ENCODE peak calls at places on chromosomes 3 and 15, in ten cellular contexts. M, L, U, R, V, J, T, N, G and K are unnamed samples.

GRCh38 chr3:129892857-129893615 is 475 bp downstream of the TMCC1 start:
- DNase-seq in M (peak), L (peak), U (peak), R (peak), V (no peak), J (no peak), T (peak), N (peak), G (no peak), K (peak)

GRCh38 chr3:185153170-185153733 is 392 bp upstream of the C3orf70 start:
- DNase-seq in M (peak), L (peak), U (no peak), R (no peak), V (no peak), J (peak), T (no peak), N (peak), G (no peak), K (peak)

GRCh38 chr3:36380171-36381031 is at the start of gene STAC:
- DNase-seq in M (peak), L (peak), U (no peak), R (peak), V (no peak), J (peak), T (peak), N (no peak), G (no peak), K (peak)

GRCh38 chr3:122973893-122974615 is 53.5 kb downstream of the SEMA5B start:
- DNase-seq in M (no peak), L (peak), U (no peak), R (no peak), V (no peak), J (no peak), T (no peak), N (no peak), G (no peak), K (no peak)

GRCh38 chr3:50708620-50709019 is 33.9 kb downstream of the DOCK3 start:
- DNase-seq in M (no peak), L (no peak), U (no peak), R (no peak), V (no peak), J (peak), T (no peak), N (no peak), G (no peak), K (no peak)

GRCh38 chr15:32853667-32854066 is 135.9 kb downstream of the GREM1 start:
- DNase-seq in M (no peak), L (no peak), U (no peak), R (no peak), V (no peak), J (no peak), T (no peak), N (no peak), G (no peak), K (no peak)

GRCh38 chr15:63598467-63599400 is 1.5 kb downstream of the FBXL22 start:
- DNase-seq in M (no peak), L (no peak), U (no peak), R (peak), V (no peak), J (peak), T (no peak), N (no peak), G (no peak), K (no peak)

GRCh38 chr3:136792931-136793330 is 26.0 kb upstream of the SLC35G2 start:
- DNase-seq in M (no peak), L (no peak), U (no peak), R (no peak), V (no peak), J (no peak), T (no peak), N (no peak), G (no peak), K (no peak)

GRCh38 chr15:29904731-29905417 is 82.6 kb upstream of the TJP1 start:
- DNase-seq in M (no peak), L (no peak), U (no peak), R (no peak), V (no peak), J (no peak), T (no peak), N (no peak), G (no peak), K (no peak)

GRCh38 chr15:31342781-31343626 is 16.4 kb downstream of the KLF13 start:
- DNase-seq in M (no peak), L (no peak), U (no peak), R (no peak), V (peak), J (no peak), T (no peak), N (no peak), G (no peak), K (no peak)

GRCh38 chr3:129424185-129424841 is 4.1 kb downstream of the EFCAB12 start:
- DNase-seq in M (no peak), L (no peak), U (no peak), R (no peak), V (no peak), J (no peak), T (peak), N (no peak), G (no peak), K (no peak)

GRCh38 chr3:8581373-8581772 is 63.2 kb downstream of the SSUH2 start:
- DNase-seq in M (no peak), L (no peak), U (no peak), R (no peak), V (no peak), J (no peak), T (no peak), N (no peak), G (no peak), K (no peak)

GRCh38 chr15:94080416-94080815 is 150.9 kb upstream of the MCTP2 start:
- DNase-seq in M (no peak), L (peak), U (no peak), R (no peak), V (no peak), J (no peak), T (no peak), N (no peak), G (no peak), K (peak)

GRCh38 chr3:160280836-160281235 is 55.6 kb downstream of the C3orf80 start:
- DNase-seq in M (no peak), L (no peak), U (no peak), R (no peak), V (no peak), J (no peak), T (no peak), N (no peak), G (no peak), K (no peak)

GRCh38 chr3:73056365-73057150 is 4.9 kb upstream of the EBLN2 start:
- DNase-seq in M (no peak), L (no peak), U (no peak), R (no peak), V (no peak), J (peak), T (peak), N (no peak), G (peak), K (no peak)

GRCh38 chr15:56677271-56677670 is 56.0 kb downstream of the ZNF280D start:
- DNase-seq in M (no peak), L (no peak), U (no peak), R (no peak), V (no peak), J (no peak), T (no peak), N (no peak), G (no peak), K (no peak)

GRCh38 chr3:105232536-105232935 is 134.2 kb upstream of the ALCAM start:
- DNase-seq in M (no peak), L (no peak), U (no peak), R (no peak), V (no peak), J (no peak), T (no peak), N (no peak), G (no peak), K (no peak)

GRCh38 chr3:50151728-50152127 is 3.4 kb upstream of the SEMA3F start:
- DNase-seq in M (no peak), L (no peak), U (no peak), R (no peak), V (no peak), J (no peak), T (no peak), N (no peak), G (no peak), K (no peak)

GRCh38 chr3:50195501-50196252 is 4.3 kb downstream of the GNAT1 start:
- DNase-seq in M (no peak), L (no peak), U (no peak), R (no peak), V (no peak), J (peak), T (peak), N (peak), G (no peak), K (no peak)

GRCh38 chr3:192869131-192870027 is 48.3 kb downstream of the MB21D2 start:
- DNase-seq in M (no peak), L (peak), U (no peak), R (no peak), V (no peak), J (no peak), T (peak), N (no peak), G (no peak), K (no peak)

GRCh38 chr3:102536479-102536878 is 101.7 kb downstream of the ZPLD1 start:
- DNase-seq in M (no peak), L (no peak), U (no peak), R (peak), V (no peak), J (peak), T (peak), N (no peak), G (peak), K (no peak)

GRCh38 chr3:49899815-49900214 is 3.9 kb downstream of the MST1R start:
- DNase-seq in M (no peak), L (no peak), U (no peak), R (peak), V (no peak), J (no peak), T (peak), N (no peak), G (no peak), K (peak)

GRCh38 chr3:31911643-31912042 is 69.4 kb downstream of the OSBPL10 start:
- DNase-seq in M (no peak), L (no peak), U (no peak), R (no peak), V (no peak), J (no peak), T (peak), N (no peak), G (no peak), K (no peak)

GRCh38 chr3:58299839-58300516 is 6.1 kb upstream of the RPP14 start:
- DNase-seq in M (no peak), L (no peak), U (no peak), R (peak), V (no peak), J (peak), T (peak), N (no peak), G (no peak), K (no peak)

GRCh38 chr15:39478996-39479395 is 101.9 kb upstream of the THBS1 start:
- DNase-seq in M (no peak), L (no peak), U (no peak), R (no peak), V (no peak), J (no peak), T (no peak), N (no peak), G (no peak), K (no peak)

GRCh38 chr15:39926526-39926925 is 6.5 kb upstream of the GPR176 start:
- DNase-seq in M (no peak), L (no peak), U (no peak), R (no peak), V (no peak), J (no peak), T (no peak), N (no peak), G (no peak), K (no peak)

GRCh38 chr3:154568064-154568463 is 138.1 kb upstream of the GPR149 start:
- DNase-seq in M (no peak), L (no peak), U (no peak), R (no peak), V (no peak), J (no peak), T (no peak), N (no peak), G (no peak), K (no peak)

GRCh38 chr3:118380576-118380975 is 654.1 kb downstream of the IGSF11 start:
- DNase-seq in M (no peak), L (no peak), U (no peak), R (no peak), V (no peak), J (no peak), T (no peak), N (no peak), G (no peak), K (no peak)

GRCh38 chr3:126342991-126343661 is 14.1 kb downstream of the KLF15 start:
- DNase-seq in M (peak), L (peak), U (peak), R (peak), V (peak), J (no peak), T (no peak), N (no peak), G (no peak), K (peak)

GRCh38 chr3:51705276-51706020 is 1.4 kb upstream of the GRM2 start:
- DNase-seq in M (no peak), L (no peak), U (no peak), R (no peak), V (peak), J (no peak), T (no peak), N (no peak), G (no peak), K (no peak)

GRCh38 chr3:23668430-23668904 is 137.3 kb upstream of the UBE2E1 start:
- DNase-seq in M (no peak), L (no peak), U (no peak), R (no peak), V (no peak), J (peak), T (peak), N (no peak), G (peak), K (no peak)

GRCh38 chr15:55343168-55343567 is 24.1 kb downstream of the PIGB start:
- DNase-seq in M (no peak), L (no peak), U (no peak), R (no peak), V (no peak), J (no peak), T (no peak), N (no peak), G (no peak), K (no peak)

GRCh38 chr3:184117649-184118048 is 17.5 kb upstream of the EIF2B5 start:
- DNase-seq in M (no peak), L (no peak), U (no peak), R (no peak), V (no peak), J (no peak), T (no peak), N (no peak), G (no peak), K (no peak)

GRCh38 chr15:44713006-44713966 is 2.0 kb downstream of the B2M start:
- DNase-seq in M (no peak), L (no peak), U (no peak), R (no peak), V (no peak), J (no peak), T (peak), N (no peak), G (no peak), K (no peak)
- TF ChIP-seq CTCF in M (no peak), L (no peak), U (peak), R (peak), V (peak), J (peak), T (peak), N (peak), G (peak), K (no peak)

GRCh38 chr3:99818818-99819217 is 1.2 kb downstream of the CMSS1 start:
- DNase-seq in M (no peak), L (no peak), U (no peak), R (no peak), V (no peak), J (no peak), T (no peak), N (no peak), G (no peak), K (no peak)

GRCh38 chr3:99817047-99817436 is 620 bp upstream of the CMSS1 start:
- DNase-seq in M (no peak), L (no peak), U (no peak), R (no peak), V (no peak), J (no peak), T (no peak), N (no peak), G (no peak), K (peak)

GRCh38 chr3:99817437-99818240 is at the start of gene CMSS1:
- DNase-seq in M (peak), L (peak), U (peak), R (peak), V (peak), J (peak), T (peak), N (peak), G (peak), K (peak)
- TF ChIP-seq CTCF in M (peak), L (no peak), U (no peak), R (peak), V (peak), J (peak), T (peak), N (no peak), G (no peak), K (no peak)

DNA sequence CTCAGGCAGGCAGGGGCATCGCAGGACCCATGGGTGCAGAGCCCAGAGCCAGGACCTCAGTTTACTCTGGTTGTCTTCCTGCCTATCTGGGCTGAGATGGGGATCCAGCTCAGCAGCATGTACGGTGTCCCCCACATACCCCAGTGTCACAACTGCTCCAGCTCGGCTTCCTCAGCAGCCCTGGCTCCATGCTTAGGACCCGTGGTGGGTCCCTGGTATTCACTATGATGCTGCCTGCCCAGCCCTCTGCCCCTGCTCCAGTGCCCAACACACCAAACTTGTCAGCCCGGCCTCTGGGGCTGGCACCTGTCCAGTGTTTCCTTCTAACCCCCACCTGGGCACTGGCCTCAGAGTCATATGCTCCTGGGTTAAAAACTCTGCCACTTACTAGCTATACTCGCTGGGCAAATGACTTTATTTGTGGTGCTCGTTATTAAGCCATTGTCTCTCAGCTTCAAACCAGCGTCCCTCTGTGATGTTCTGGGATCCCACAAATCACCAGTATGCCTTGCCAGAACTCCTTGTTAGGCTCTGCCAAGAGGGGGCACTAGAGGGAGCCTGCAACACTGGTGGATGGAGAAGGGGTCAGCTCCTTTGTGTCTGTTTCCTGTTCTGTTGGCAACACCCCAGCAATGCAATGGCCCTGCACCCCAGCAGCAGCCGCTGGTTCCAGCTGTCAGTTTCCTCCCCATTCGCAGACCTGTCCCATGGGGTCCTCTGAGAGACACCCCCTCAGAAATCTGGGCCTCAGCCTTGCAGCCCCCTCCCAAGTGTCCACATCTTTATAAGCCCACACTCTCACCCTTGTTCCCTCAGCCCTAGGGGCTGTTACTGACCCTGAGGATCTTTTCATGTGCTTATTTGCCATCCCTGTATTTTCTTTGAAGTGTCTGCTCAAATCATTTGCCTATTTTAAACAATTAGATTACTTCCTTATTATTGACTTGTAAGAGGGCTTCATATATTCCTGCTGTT is 24.1 kb upstream of the MRPS22 start:
- DNase-seq in M (no peak), L (no peak), U (no peak), R (peak), V (no peak), J (no peak), T (no peak), N (no peak), G (no peak), K (peak)
- TF ChIP-seq CTCF in M (no peak), L (no peak), U (no peak), R (peak), V (no peak), J (peak), T (peak), N (no peak), G (peak), K (peak)

GRCh38 chr3:12954180-12954579 is 112.8 kb upstream of the RPL32 start:
- DNase-seq in M (no peak), L (no peak), U (no peak), R (no peak), V (no peak), J (no peak), T (no peak), N (no peak), G (no peak), K (no peak)

GRCh38 chr3:12953201-12953712 is 111.9 kb upstream of the RPL32 start:
- DNase-seq in M (no peak), L (no peak), U (no peak), R (no peak), V (no peak), J (no peak), T (no peak), N (no peak), G (no peak), K (no peak)

GRCh38 chr3:12955651-12956315 is 114.4 kb upstream of the RPL32 start:
- DNase-seq in M (no peak), L (no peak), U (no peak), R (no peak), V (no peak), J (no peak), T (no peak), N (no peak), G (no peak), K (no peak)

GRCh38 chr3:12956316-12956660 is 114.9 kb upstream of the RPL32 start:
- DNase-seq in M (no peak), L (no peak), U (no peak), R (no peak), V (no peak), J (no peak), T (no peak), N (no peak), G (no peak), K (no peak)

GRCh38 chr3:12954891-12955650 is 113.7 kb upstream of the RPL32 start:
- DNase-seq in M (peak), L (peak), U (no peak), R (no peak), V (peak), J (peak), T (peak), N (peak), G (no peak), K (no peak)
- TF ChIP-seq CTCF in M (no peak), L (no peak), U (no peak), R (no peak), V (peak), J (no peak), T (no peak), N (peak), G (no peak), K (no peak)

GRCh38 chr3:61371123-61371522 is 119.9 kb upstream of the FHIT start:
- DNase-seq in M (no peak), L (no peak), U (no peak), R (peak), V (no peak), J (peak), T (peak), N (no peak), G (peak), K (peak)
- TF ChIP-seq CTCF in M (no peak), L (peak), U (peak), R (peak), V (peak), J (peak), T (peak), N (peak), G (peak), K (peak)

GRCh38 chr3:13663781-13664535 is 115.0 kb downstream of the FBLN2 start:
- DNase-seq in M (no peak), L (no peak), U (no peak), R (no peak), V (no peak), J (no peak), T (no peak), N (no peak), G (no peak), K (no peak)

GRCh38 chr3:13667330-13667729 is 118.4 kb downstream of the FBLN2 start:
- DNase-seq in M (no peak), L (no peak), U (no peak), R (no peak), V (no peak), J (no peak), T (no peak), N (no peak), G (no peak), K (no peak)

GRCh38 chr3:13668136-13668535 is 119.2 kb downstream of the FBLN2 start:
- DNase-seq in M (no peak), L (no peak), U (no peak), R (no peak), V (no peak), J (no peak), T (no peak), N (no peak), G (no peak), K (no peak)

GRCh38 chr3:13665582-13666226 is 116.8 kb downstream of the FBLN2 start:
- DNase-seq in M (no peak), L (no peak), U (no peak), R (no peak), V (no peak), J (no peak), T (no peak), N (no peak), G (no peak), K (no peak)

GRCh38 chr3:13666227-13666619 is 117.3 kb downstream of the FBLN2 start:
- DNase-seq in M (no peak), L (no peak), U (no peak), R (no peak), V (no peak), J (no peak), T (no peak), N (no peak), G (no peak), K (no peak)
- TF ChIP-seq CTCF in M (no peak), L (no peak), U (no peak), R (no peak), V (no peak), J (no peak), T (no peak), N (no peak), G (no peak), K (no peak)

GRCh38 chr15:41695750-41696436 is 35.7 kb downstream of the MGA start:
- DNase-seq in M (no peak), L (peak), U (no peak), R (peak), V (no peak), J (peak), T (peak), N (no peak), G (peak), K (no peak)
- TF ChIP-seq CTCF in M (no peak), L (no peak), U (peak), R (peak), V (peak), J (peak), T (peak), N (peak), G (peak), K (no peak)